ENCODE peak calls at places on chromosome 19, in eight cellular contexts. H is H9; T is NCI-H1930; X is stimulated activated CD8-positive, alpha-beta memory T cell treated with anti-CD3 and anti-CD28 coated beads, Interleukin-15, amount 100 ng/mL, for 24 hours; D is astrocyte of the hippocampus; A is T-helper 9 cell; K is mammary epithelial cell; R is MCF 10A. M is an unnamed sample.

GRCh38 chr19:10085641-10086031 is 481 bp upstream of the SHFL start:
- DNase-seq in X (no peak), D (no peak), H (no peak), R (no peak), K (no peak), T (no peak), A (no peak), M (no peak)

GRCh38 chr19:2083174-2083854 is 12.8 kb downstream of the MOB3A start:
- DNase-seq in A (peak; percentile 57), X (peak; percentile 29), D (no peak), H (no peak), T (no peak), R (no peak), K (no peak), M (no peak)

GRCh38 chr19:53157601-53158000 is 1.3 kb downstream of the ZNF347 start:
- DNase-seq in A (no peak), K (peak; percentile 12), T (no peak), D (peak; percentile 46), H (peak; percentile 42), X (no peak), R (no peak), M (no peak)

GRCh38 chr19:31174948-31175347 is 174.3 kb downstream of the TSHZ3 start:
- DNase-seq in D (no peak), X (no peak), K (no peak), R (no peak), A (no peak), T (no peak), H (peak; percentile 22), M (no peak)

GRCh38 chr19:42353341-42354015 is 28.0 kb downstream of the MEGF8 start:
- DNase-seq in K (no peak), R (no peak), A (no peak), D (no peak), X (no peak), H (no peak), T (no peak), M (no peak)

GRCh38 chr19:2653717-2654584 is 48.5 kb downstream of the GNG7 start:
- DNase-seq in D (no peak), K (no peak), H (peak; percentile 73), T (no peak), X (no peak), A (no peak), R (no peak), M (no peak)

GRCh38 chr19:35095667-35096368 is 19.8 kb upstream of the FXYD3 start:
- DNase-seq in D (no peak), R (peak; percentile 74), T (no peak), A (no peak), K (peak; percentile 89), H (no peak), X (no peak), M (no peak)

GRCh38 chr19:39052846-39053245 is 20.5 kb upstream of the FBXO27 start:
- DNase-seq in X (no peak), K (no peak), H (no peak), A (no peak), T (no peak), R (no peak), D (no peak), M (no peak)

GRCh38 chr19:42538841-42539709 is 10.8 kb upstream of the CEACAM1 start:
- DNase-seq in T (no peak), D (no peak), K (no peak), R (no peak), H (no peak), X (no peak), A (no peak), M (no peak)

GRCh38 chr19:55809381-55810058 is 22.3 kb downstream of the NLRP11 start:
- DNase-seq in K (peak; percentile 2), A (no peak), X (no peak), D (peak; percentile 8), H (peak; percentile 31), R (peak; percentile 83), T (peak; percentile 83), M (peak; percentile 85)

GRCh38 chr19:47151627-47152026 is 21.0 kb downstream of the SAE1 start:
- DNase-seq in A (no peak), H (no peak), T (no peak), R (no peak), X (no peak), D (no peak), K (no peak), M (no peak)

M was measured in NCI-H187.